ENCODE peak calls at places on chromosomes 5 and 9, in ten cellular contexts. T is GM13976; K is activated T-cell treated with anti-CD3 and anti-CD28 coated beads, Interleukin-2, amount 50 U/mL, for 72 hours; D is HTR-8/SVneo; Q is naive thymus-derived CD8-positive, alpha-beta T cell; V is iris pigment epithelial cell; F is CD8-positive, alpha-beta memory T cell; C is stimulated activated CD4-positive, alpha-beta T cell treated with anti-CD3 and anti-CD28 coated beads, Interleukin-4, amount 100 ng/mL, for 4 hours; N is glutamatergic neuron; J is GM10248. L is an unnamed sample.

GRCh38 chr5:169695919-169696490 is 58.9 kb downstream of the DOCK2 start:
- DNase-seq in C (no peak), D (peak; percentile 79), J (no peak), Q (no peak), K (no peak), N (no peak), F (no peak), V (peak; percentile 98), T (no peak), L (no peak)

GRCh38 chr5:111755942-111756353 is 1.0 kb downstream of the NREP start:
- DNase-seq in T (no peak), C (no peak), K (no peak), Q (no peak), D (no peak), J (no peak), F (no peak), N (no peak), V (no peak), L (no peak)

GRCh38 chr9:109010676-109011655 is 2.3 kb downstream of the CTNNAL1 start:
- DNase-seq in V (peak; percentile 94), C (peak; percentile 76), J (peak; percentile 44), K (peak; percentile 81), F (peak; percentile 11), D (peak; percentile 28), Q (no peak), N (no peak), T (peak; percentile 41), L (peak; percentile 33)

GRCh38 chr9:129080312-129080607 is 651 bp upstream of the DOLPP1 start:
- DNase-seq in T (no peak), J (no peak), Q (no peak), F (no peak), D (no peak), C (no peak), N (no peak), K (no peak), V (no peak), L (no peak)

GRCh38 chr9:115118471-115119156 is 657 bp upstream of the TNC start:
- DNase-seq in T (no peak), Q (no peak), V (peak; percentile 89), J (no peak), N (peak; percentile 54), K (no peak), D (peak; percentile 70), F (no peak), C (no peak), L (no peak)

GRCh38 chr9:3922846-3923245 is 377.0 kb downstream of the GLIS3 start:
- DNase-seq in V (no peak), N (no peak), K (no peak), Q (no peak), C (no peak), D (no peak), J (no peak), F (no peak), T (no peak), L (no peak)

GRCh38 chr9:125549465-125550215 is 157.4 kb downstream of the MAPKAP1 start:
- DNase-seq in D (no peak), C (no peak), F (no peak), J (no peak), N (no peak), T (no peak), K (no peak), V (no peak), Q (no peak), L (no peak)

GRCh38 chr9:105503873-105504272 is 54.1 kb upstream of the FKTN start:
- DNase-seq in J (no peak), F (no peak), N (no peak), T (no peak), Q (no peak), C (no peak), K (no peak), V (peak; percentile 39), D (no peak), L (no peak)

GRCh38 chr5:77230727-77231469 is 20.4 kb downstream of the PDE8B start:
- DNase-seq in D (no peak), Q (no peak), J (no peak), C (no peak), T (no peak), K (no peak), V (peak; percentile 34), F (no peak), N (no peak), L (no peak)